ENCODE peak calls at places on chromosome 13, in nine cellular contexts. I is GM04504; S is activated T-cell treated with anti-CD3 and anti-CD28 coated beads for 1 hour; Q is AG04450; C is GDM1; J is fibroblast of the conjunctiva; N is stimulated activated CD8-positive, alpha-beta memory T cell treated with anti-CD3 and anti-CD28 coated beads, Interleukin-12 subunit alpha, Interleukin-12 subunit beta, amount 100 ng/mL, for 4 hours; U is cerebellar cortex; B is coronary artery. G is an unnamed sample.

GRCh38 chr13:40315416-40316064 is 350.9 kb downstream of the FOXO1 start:
- DNase-seq in U (no peak), S (peak), Q (no peak), B (no peak), N (peak), C (no peak), I (no peak), J (no peak), G (no peak)

GRCh38 chr13:76004411-76004810 is 368.3 kb downstream of the LMO7 start:
- DNase-seq in U (no peak), J (peak), N (no peak), Q (no peak), I (no peak), S (no peak), C (no peak), B (no peak), G (no peak)

GRCh38 chr13:110250258-110250891 is 56.6 kb downstream of the COL4A1 start:
- DNase-seq in S (no peak), B (peak), J (no peak), U (no peak), N (no peak), I (peak), C (no peak), Q (no peak), G (peak)

GRCh38 chr13:54573186-54573585 is 1544.6 kb downstream of the OLFM4 start:
- DNase-seq in N (no peak), U (no peak), B (no peak), J (no peak), C (no peak), I (no peak), Q (no peak), S (no peak), G (peak)

GRCh38 chr13:87779451-87779850 is 108.3 kb downstream of the SLITRK5 start:
- DNase-seq in C (no peak), I (no peak), B (no peak), N (no peak), Q (no peak), U (no peak), J (no peak), S (no peak), G (no peak)

GRCh38 chr13:30065181-30065580 is 214.8 kb upstream of the UBL3 start:
- DNase-seq in C (no peak), N (no peak), Q (no peak), J (no peak), I (no peak), S (no peak), B (no peak), U (no peak), G (no peak)

GRCh38 chr13:64075543-64076271 is 2660.1 kb upstream of the PCDH20 start:
- DNase-seq in Q (no peak), N (no peak), J (no peak), U (no peak), C (no peak), I (no peak), B (no peak), S (no peak), G (no peak)

GRCh38 chr13:30776661-30777060 is 41.3 kb downstream of the ALOX5AP start:
- DNase-seq in C (no peak), B (no peak), U (no peak), Q (no peak), I (no peak), J (no peak), N (no peak), S (no peak), G (no peak)

GRCh38 chr13:113220141-113220598 is 10.8 kb downstream of the CUL4A start:
- DNase-seq in I (no peak), Q (no peak), C (no peak), N (no peak), U (no peak), S (no peak), J (no peak), B (no peak), G (peak)

GRCh38 chr13:23984541-23984940 is 87.2 kb upstream of the C1QTNF9B start:
- DNase-seq in N (no peak), Q (no peak), S (no peak), I (no peak), C (no peak), J (no peak), B (no peak), U (no peak), G (no peak)

GRCh38 chr13:43298799-43299198 is 275.4 kb downstream of the DNAJC15 start:
- DNase-seq in B (no peak), I (no peak), U (no peak), N (no peak), J (no peak), Q (no peak), S (no peak), C (no peak), G (no peak)

GRCh38 chr13:34817246-34817645 is 124.8 kb upstream of the NBEA start:
- DNase-seq in B (no peak), Q (no peak), I (no peak), J (no peak), S (no peak), U (no peak), N (no peak), C (no peak), G (no peak)

GRCh38 chr13:106569233-106570095 is 1.5 kb upstream of the ARGLU1 start:
- DNase-seq in B (no peak), N (no peak), U (no peak), C (no peak), Q (no peak), S (no peak), J (no peak), I (no peak), G (no peak)

GRCh38 chr13:56615572-56615971 is 525.1 kb upstream of the PRR20A start:
- DNase-seq in J (no peak), B (no peak), Q (no peak), N (no peak), S (no peak), U (no peak), C (no peak), I (no peak), G (no peak)

GRCh38 chr13:50417597-50417996 is 402.4 kb downstream of the KCNRG start:
- DNase-seq in N (no peak), U (no peak), S (no peak), B (no peak), Q (no peak), J (no peak), C (no peak), I (no peak), G (no peak)

GRCh38 chr13:38759390-38759789 is 72.5 kb downstream of the FREM2 start:
- DNase-seq in J (no peak), I (no peak), B (no peak), U (no peak), S (no peak), C (no peak), Q (no peak), N (no peak), G (no peak)